ENCODE peak calls at places on chromosomes 4 and X, in five cellular contexts. B, E, L, O and V are unnamed samples.

GRCh38 chr4:28225005-28225404 is 1364.4 kb downstream of the STIM2 start:
- ATAC-seq in B (no peak), E (no peak), L (no peak), O (no peak), V (no peak)

GRCh38 chrX:29478336-29479069 is 736.9 kb upstream of the MAGEB2 start:
- ATAC-seq in B (no peak), E (no peak), L (no peak), O (no peak), V (peak; percentile 66)

GRCh38 chrX:148282504-148282903 is 217.9 kb upstream of the AFF2 start:
- ATAC-seq in B (peak; percentile 52), E (no peak), L (peak; percentile 23), O (no peak), V (no peak)

GRCh38 chr4:188242041-188242440 is 102.8 kb downstream of the TRIML1 start:
- ATAC-seq in B (no peak), E (no peak), L (no peak), O (no peak), V (no peak)

GRCh38 chrX:80174925-80175574 is 160.5 kb downstream of the TBX22 start:
- ATAC-seq in B (no peak), E (peak; percentile 78), L (no peak), O (no peak), V (no peak)

GRCh38 chr4:106277140-106277680 is 38.8 kb downstream of the TBCK start:
- ATAC-seq in B (no peak), E (no peak), L (no peak), O (no peak), V (no peak)

GRCh38 chr4:154491341-154491679 is 289 bp downstream of the DCHS2 start:
- ATAC-seq in B (no peak), E (no peak), L (no peak), O (no peak), V (peak; percentile 20)

GRCh38 chr4:173503330-173504180 is 26.5 kb downstream of the HAND2 start:
- ATAC-seq in B (no peak), E (no peak), L (no peak), O (no peak), V (no peak)

GRCh38 chr4:18961879-18962278 is 940.3 kb upstream of the LCORL start:
- ATAC-seq in B (no peak), E (no peak), L (no peak), O (no peak), V (no peak)